ENCODE peak calls at places on chromosomes 7 and 10, in nine cellular contexts. One of them, this sample, is unnamed.

GRCh38 chr10:89669985-89670384 is 24.9 kb upstream of the PANK1 start:
- DNase-seq in transverse colon: no peak
- DNase-seq in sigmoid colon: no peak
- DNase-seq in A549: no peak
- DNase-seq in SK-N-SH: no peak
- DNase-seq in stomach: no peak
- DNase-seq in K562: no peak
- DNase-seq in H1: no peak
- DNase-seq in suprapubic skin: no peak
- DNase-seq in this sample: no peak

GRCh38 chr10:63068246-63068645 is 64.9 kb upstream of the NRBF2 start:
- DNase-seq in transverse colon: no peak
- DNase-seq in sigmoid colon: no peak
- DNase-seq in A549: no peak
- DNase-seq in SK-N-SH: no peak
- DNase-seq in stomach: no peak
- DNase-seq in K562: no peak
- DNase-seq in H1: no peak
- DNase-seq in suprapubic skin: no peak
- DNase-seq in this sample: no peak

GRCh38 chr7:82542665-82543064 is 99.1 kb upstream of the CACNA2D1 start:
- DNase-seq in transverse colon: no peak
- DNase-seq in sigmoid colon: no peak
- DNase-seq in A549: no peak
- DNase-seq in SK-N-SH: no peak
- DNase-seq in stomach: no peak
- DNase-seq in K562: no peak
- DNase-seq in H1: no peak
- DNase-seq in suprapubic skin: no peak
- DNase-seq in this sample: no peak

GRCh38 chr10:114470956-114471905 is 66.9 kb upstream of the AFAP1L2 start:
- DNase-seq in transverse colon: peak; percentile 74
- DNase-seq in sigmoid colon: peak; percentile 76
- DNase-seq in A549: peak; percentile 73
- DNase-seq in SK-N-SH: peak; percentile 76
- DNase-seq in stomach: peak; percentile 73
- DNase-seq in K562: peak; percentile 62
- DNase-seq in H1: peak; percentile 58
- DNase-seq in suprapubic skin: no peak
- DNase-seq in this sample: peak; percentile 53

GRCh38 chr7:22697897-22698645 is 28.9 kb upstream of the IL6 start:
- DNase-seq in transverse colon: peak; percentile 14
- DNase-seq in sigmoid colon: no peak
- DNase-seq in A549: no peak
- DNase-seq in SK-N-SH: no peak
- DNase-seq in stomach: no peak
- DNase-seq in K562: no peak
- DNase-seq in H1: no peak
- DNase-seq in suprapubic skin: no peak
- DNase-seq in this sample: no peak

GRCh38 chr10:64054392-64054791 is 533.2 kb downstream of the REEP3 start:
- DNase-seq in transverse colon: no peak
- DNase-seq in sigmoid colon: no peak
- DNase-seq in A549: no peak
- DNase-seq in SK-N-SH: no peak
- DNase-seq in stomach: no peak
- DNase-seq in K562: no peak
- DNase-seq in H1: no peak
- DNase-seq in suprapubic skin: no peak
- DNase-seq in this sample: no peak

GRCh38 chr10:102650655-102651454 is 6.6 kb downstream of the TRIM8 start:
- DNase-seq in transverse colon: no peak
- DNase-seq in sigmoid colon: no peak
- DNase-seq in A549: no peak
- DNase-seq in SK-N-SH: no peak
- DNase-seq in stomach: no peak
- DNase-seq in K562: no peak
- DNase-seq in H1: no peak
- DNase-seq in suprapubic skin: no peak
- DNase-seq in this sample: no peak

GRCh38 chr10:71831646-71832552 is 19.2 kb downstream of the PSAP start:
- DNase-seq in transverse colon: peak; percentile 42
- DNase-seq in sigmoid colon: no peak
- DNase-seq in A549: peak; percentile 26
- DNase-seq in SK-N-SH: no peak
- DNase-seq in stomach: peak; percentile 58
- DNase-seq in K562: no peak
- DNase-seq in H1: no peak
- DNase-seq in suprapubic skin: no peak
- DNase-seq in this sample: no peak

GRCh38 chr7:150382844-150383225 is 3.7 kb downstream of the ZNF775 start:
- DNase-seq in transverse colon: no peak
- DNase-seq in sigmoid colon: no peak
- DNase-seq in A549: no peak
- DNase-seq in SK-N-SH: no peak
- DNase-seq in stomach: no peak
- DNase-seq in K562: no peak
- DNase-seq in H1: no peak
- DNase-seq in suprapubic skin: no peak
- DNase-seq in this sample: no peak

GRCh38 chr10:79430506-79430905 is 14.9 kb downstream of the ZCCHC24 start:
- DNase-seq in transverse colon: no peak
- DNase-seq in sigmoid colon: peak; percentile 67
- DNase-seq in A549: no peak
- DNase-seq in SK-N-SH: no peak
- DNase-seq in stomach: no peak
- DNase-seq in K562: no peak
- DNase-seq in H1: no peak
- DNase-seq in suprapubic skin: no peak
- DNase-seq in this sample: no peak

GRCh38 chr10:79431891-79432831 is 13.3 kb downstream of the ZCCHC24 start:
- DNase-seq in transverse colon: no peak
- DNase-seq in sigmoid colon: peak; percentile 85
- DNase-seq in A549: no peak
- DNase-seq in SK-N-SH: no peak
- DNase-seq in stomach: no peak
- DNase-seq in K562: no peak
- DNase-seq in H1: no peak
- DNase-seq in suprapubic skin: peak; percentile 79
- DNase-seq in this sample: no peak

GRCh38 chr10:79429751-79430150 is 15.7 kb downstream of the ZCCHC24 start:
- DNase-seq in transverse colon: no peak
- DNase-seq in sigmoid colon: peak; percentile 60
- DNase-seq in A549: no peak
- DNase-seq in SK-N-SH: no peak
- DNase-seq in stomach: no peak
- DNase-seq in K562: no peak
- DNase-seq in H1: no peak
- DNase-seq in suprapubic skin: no peak
- DNase-seq in this sample: no peak

GRCh38 chr10:79430946-79431345 is 14.5 kb downstream of the ZCCHC24 start:
- DNase-seq in transverse colon: no peak
- DNase-seq in sigmoid colon: peak; percentile 46
- DNase-seq in A549: no peak
- DNase-seq in SK-N-SH: no peak
- DNase-seq in stomach: no peak
- DNase-seq in K562: no peak
- DNase-seq in H1: no peak
- DNase-seq in suprapubic skin: no peak
- DNase-seq in this sample: peak; percentile 3

DNA sequence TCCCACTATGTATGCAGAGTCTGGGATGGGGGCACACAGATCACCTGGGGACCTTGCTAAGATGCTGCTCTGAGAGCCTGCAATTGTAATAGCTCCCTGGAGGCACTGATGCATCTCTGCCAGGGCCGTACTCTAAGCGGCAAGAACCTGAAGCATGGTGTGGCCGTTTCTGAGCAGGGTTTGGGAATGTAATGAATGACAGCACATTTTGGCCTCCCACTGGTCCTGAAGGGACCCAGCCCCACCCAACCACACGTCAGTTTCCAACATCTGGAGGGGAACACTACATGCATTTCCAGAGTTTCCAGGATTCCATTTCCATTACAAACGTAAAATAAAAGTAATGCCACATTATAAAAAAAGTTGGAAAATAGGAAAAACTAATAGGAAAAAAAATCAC is 14.0 kb downstream of the ZCCHC24 start:
- DNase-seq in transverse colon: no peak
- DNase-seq in sigmoid colon: peak; percentile 57
- DNase-seq in A549: no peak
- DNase-seq in SK-N-SH: no peak
- DNase-seq in stomach: no peak
- DNase-seq in K562: no peak
- DNase-seq in H1: no peak
- DNase-seq in suprapubic skin: no peak
- DNase-seq in this sample: no peak
- H3K4me1 ChIP-seq in transverse colon: peaks cover 35% of the 10 kb centered on the region
- H3K4me1 ChIP-seq in sigmoid colon: no peaks in the 10 kb centered on the region
- H3K4me1 ChIP-seq in A549: peaks cover 4% of the 10 kb centered on the region
- H3K4me1 ChIP-seq in SK-N-SH: peaks cover 41% of the 10 kb centered on the region
- H3K4me1 ChIP-seq in stomach: peaks cover 65% of the 10 kb centered on the region
- H3K4me1 ChIP-seq in K562: peaks cover 11% of the 10 kb centered on the region
- H3K4me1 ChIP-seq in H1: peaks cover 8% of the 10 kb centered on the region
- H3K4me1 ChIP-seq in suprapubic skin: peaks cover 45% of the 10 kb centered on the region
- H3K4me1 ChIP-seq in this sample: peaks cover 74% of the 10 kb centered on the region

DNA sequence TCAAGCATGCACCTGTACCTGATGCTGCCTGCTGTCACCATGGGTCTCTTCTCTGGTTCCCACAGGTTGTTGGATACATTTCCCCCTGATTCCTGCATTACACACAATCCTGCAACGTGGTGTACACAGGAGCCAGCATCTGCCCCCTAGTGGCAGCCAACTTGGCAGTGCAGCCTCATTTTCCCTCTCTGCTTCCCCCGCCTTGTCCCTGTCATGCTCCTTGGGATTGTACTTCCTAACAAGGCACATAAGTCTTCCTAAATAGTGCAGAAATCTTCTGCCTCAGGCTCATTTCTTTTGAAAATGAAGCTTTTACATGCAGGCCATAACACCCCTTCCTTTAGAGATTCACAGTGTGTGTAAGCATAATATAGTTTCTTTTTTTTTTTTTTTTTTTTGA is 387.5 kb downstream of the CCSER2 start:
- DNase-seq in transverse colon: peak; percentile 23
- DNase-seq in sigmoid colon: no peak
- DNase-seq in A549: peak; percentile 63
- DNase-seq in SK-N-SH: peak; percentile 73
- DNase-seq in stomach: no peak
- DNase-seq in K562: peak; percentile 70
- DNase-seq in H1: peak; percentile 76
- DNase-seq in suprapubic skin: no peak
- DNase-seq in this sample: no peak
- TF ChIP-seq EP300 in transverse colon: no peak
- TF ChIP-seq EP300 in sigmoid colon: no peak
- TF ChIP-seq EP300 in A549: no peak
- TF ChIP-seq EP300 in SK-N-SH: no peak
- TF ChIP-seq EP300 in stomach: no peak
- TF ChIP-seq EP300 in K562: no peak
- TF ChIP-seq EP300 in H1: no peak
- TF ChIP-seq EP300 in suprapubic skin: no peak
- TF ChIP-seq EP300 in this sample: no peak

GRCh38 chr7:16804674-16805439 is at the start of gene AGR2:
- DNase-seq in transverse colon: peak; percentile 89
- DNase-seq in sigmoid colon: no peak
- DNase-seq in A549: peak; percentile 85
- DNase-seq in SK-N-SH: no peak
- DNase-seq in stomach: peak; percentile 86
- DNase-seq in K562: no peak
- DNase-seq in H1: no peak
- DNase-seq in suprapubic skin: no peak
- DNase-seq in this sample: no peak
- H3K4me3 ChIP-seq in transverse colon: no peak within 1 kb of the TSS
- H3K4me3 ChIP-seq in sigmoid colon: no peak within 1 kb of the TSS
- H3K4me3 ChIP-seq in A549: peak within 1 kb of the TSS; percentile 48
- H3K4me3 ChIP-seq in SK-N-SH: no peak within 1 kb of the TSS
- H3K4me3 ChIP-seq in stomach: peak within 1 kb of the TSS; percentile 42
- H3K4me3 ChIP-seq in K562: no peak within 1 kb of the TSS
- H3K4me3 ChIP-seq in H1: no peak within 1 kb of the TSS
- H3K4me3 ChIP-seq in suprapubic skin: no peak within 1 kb of the TSS
- H3K4me3 ChIP-seq in this sample: no peak within 1 kb of the TSS

DNA sequence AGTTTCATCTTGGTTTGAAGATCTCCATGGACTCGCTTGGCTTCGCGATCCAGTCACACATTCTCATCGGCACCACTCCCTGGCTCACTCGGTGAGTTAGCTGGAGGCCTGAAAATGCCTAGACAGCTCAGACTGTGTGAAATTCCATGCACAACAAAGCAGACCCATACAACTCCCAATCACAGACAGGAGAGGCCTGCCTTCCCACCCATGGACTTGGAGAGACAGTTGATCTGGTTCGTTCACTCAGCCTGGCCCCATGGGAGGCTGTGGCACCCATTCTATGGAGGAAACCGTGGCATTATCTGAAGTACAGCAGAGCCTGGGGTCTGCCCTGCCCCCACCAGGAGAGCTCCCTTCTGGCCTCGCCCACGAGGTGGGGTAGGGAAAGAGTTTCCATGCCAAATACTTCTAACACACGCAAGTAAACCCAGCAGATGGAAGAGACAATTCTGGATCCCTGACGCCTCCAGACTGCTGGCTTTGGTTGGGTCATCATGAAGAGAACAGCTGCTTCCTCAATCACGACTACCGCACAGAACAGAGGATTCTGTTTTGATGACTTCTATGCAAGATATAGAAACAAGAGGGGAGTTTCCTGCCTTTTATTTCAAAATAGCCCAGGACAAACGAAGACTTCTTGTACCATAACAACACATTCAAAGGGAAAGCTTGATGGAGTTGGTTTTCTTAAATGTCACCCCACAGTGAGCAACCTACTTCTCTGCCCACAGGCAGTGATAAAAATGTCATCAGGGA is 15.9 kb downstream of the FAM53B start:
- DNase-seq in transverse colon: peak; percentile 39
- DNase-seq in sigmoid colon: no peak
- DNase-seq in A549: no peak
- DNase-seq in SK-N-SH: no peak
- DNase-seq in stomach: no peak
- DNase-seq in K562: no peak
- DNase-seq in H1: no peak
- DNase-seq in suprapubic skin: no peak
- DNase-seq in this sample: no peak
- H3K4me1 ChIP-seq in transverse colon: peaks cover 64% of the 10 kb centered on the region
- H3K4me1 ChIP-seq in sigmoid colon: no peaks in the 10 kb centered on the region
- H3K4me1 ChIP-seq in A549: no peaks in the 10 kb centered on the region
- H3K4me1 ChIP-seq in SK-N-SH: peaks cover 26% of the 10 kb centered on the region
- H3K4me1 ChIP-seq in stomach: peaks cover 92% of the 10 kb centered on the region
- H3K4me1 ChIP-seq in K562: peaks cover 10% of the 10 kb centered on the region
- H3K4me1 ChIP-seq in H1: peaks cover 2% of the 10 kb centered on the region
- H3K4me1 ChIP-seq in suprapubic skin: peaks cover 93% of the 10 kb centered on the region
- H3K4me1 ChIP-seq in this sample: peaks cover 92% of the 10 kb centered on the region

GRCh38 chr10:43879742-43880141 is 231.1 kb upstream of the ZNF32 start:
- DNase-seq in transverse colon: no peak
- DNase-seq in sigmoid colon: no peak
- DNase-seq in A549: no peak
- DNase-seq in SK-N-SH: no peak
- DNase-seq in stomach: no peak
- DNase-seq in K562: no peak
- DNase-seq in H1: peak; percentile 19
- DNase-seq in suprapubic skin: no peak
- DNase-seq in this sample: no peak
- TF ChIP-seq EP300 in transverse colon: no peak
- TF ChIP-seq EP300 in sigmoid colon: no peak
- TF ChIP-seq EP300 in A549: no peak
- TF ChIP-seq EP300 in SK-N-SH: no peak
- TF ChIP-seq EP300 in stomach: no peak
- TF ChIP-seq EP300 in K562: no peak
- TF ChIP-seq EP300 in H1: no peak
- TF ChIP-seq EP300 in suprapubic skin: no peak
- TF ChIP-seq EP300 in this sample: no peak

This sample was measured in tibial nerve.